ENCODE peak calls at places on chromosomes 3 and 15, in six cellular contexts. H is memory B cell, S is T-helper 1 cell, U is fibroblast of villous mesenchyme, B is left ventricle myocardium inferior, Q is heart left ventricle. D is an unnamed sample.

GRCh38 chr3:89252865-89253264 is 145.4 kb downstream of the EPHA3 start:
- DNase-seq in U (no peak), H (no peak), S (no peak), B (no peak), Q (no peak), D (peak)

GRCh38 chr15:90582553-90582952 is 52.8 kb downstream of the CRTC3 start:
- DNase-seq in S (no peak), B (no peak), Q (no peak), U (no peak), H (no peak), D (no peak)

GRCh38 chr3:188007897-188008296 is 146.1 kb upstream of the LPP start:
- DNase-seq in B (no peak), S (no peak), H (no peak), U (no peak), Q (no peak), D (no peak)

GRCh38 chr3:176693416-176693815 is 503.9 kb downstream of the TBL1XR1 start:
- DNase-seq in B (no peak), Q (no peak), H (no peak), S (no peak), U (no peak), D (no peak)

GRCh38 chr3:186519021-186519658 is 25.0 kb downstream of the CRYGS start:
- DNase-seq in H (peak), B (no peak), Q (no peak), S (peak), U (no peak), D (no peak)

GRCh38 chr3:57088503-57088902 is 28.0 kb downstream of the SPATA12 start:
- DNase-seq in Q (no peak), B (no peak), S (no peak), U (no peak), H (no peak), D (no peak)

GRCh38 chr3:114496874-114497273 is 203.0 kb downstream of the TIGIT start:
- DNase-seq in H (no peak), U (peak), S (no peak), B (no peak), Q (no peak), D (peak)

GRCh38 chr15:62173215-62173614 is 8.1 kb upstream of the C2CD4B start:
- DNase-seq in Q (peak), S (no peak), H (no peak), B (peak), U (no peak), D (no peak)

GRCh38 chr15:61383421-61383820 is 154.3 kb upstream of the RORA start:
- DNase-seq in B (no peak), H (no peak), S (no peak), Q (no peak), U (peak), D (peak)

GRCh38 chr3:42651248-42652091 is 2.0 kb upstream of the ZBTB47 start:
- DNase-seq in Q (no peak), U (peak), B (no peak), H (no peak), S (no peak), D (peak)

GRCh38 chr15:42605281-42605744 is 29.9 kb downstream of the STARD9 start:
- DNase-seq in H (no peak), U (peak), B (no peak), Q (no peak), S (no peak), D (peak)

GRCh38 chr3:30577788-30578187 is 28.6 kb upstream of the TGFBR2 start:
- DNase-seq in Q (no peak), U (no peak), H (no peak), B (no peak), S (no peak), D (no peak)

GRCh38 chr3:27714692-27715453 is 7.2 kb downstream of the EOMES start:
- DNase-seq in Q (no peak), H (no peak), S (no peak), B (no peak), U (no peak), D (peak)

GRCh38 chr3:30500666-30501399 is 105.6 kb upstream of the TGFBR2 start:
- DNase-seq in H (peak), Q (no peak), S (no peak), B (no peak), U (no peak), D (no peak)

GRCh38 chr15:61118885-61119284 is 110.2 kb downstream of the RORA start:
- DNase-seq in S (no peak), Q (no peak), H (no peak), U (no peak), B (no peak), D (no peak)

GRCh38 chr3:66492672-66493071 is 8.2 kb downstream of the LRIG1 start:
- DNase-seq in S (no peak), B (no peak), Q (no peak), U (no peak), H (no peak), D (no peak)

GRCh38 chr15:24848050-24848449 is 106.7 kb upstream of the SNRPN start:
- DNase-seq in H (no peak), U (no peak), B (peak), S (no peak), Q (peak), D (peak)

GRCh38 chr3:38120690-38121450 is 16.1 kb downstream of the ACAA1 start:
- DNase-seq in S (no peak), Q (peak), U (no peak), B (no peak), H (no peak), D (no peak)

GRCh38 chr3:44906997-44907396 is 32.6 kb downstream of the TGM4 start:
- DNase-seq in S (no peak), B (no peak), Q (no peak), H (no peak), U (no peak), D (no peak)

GRCh38 chr15:81288040-81288439 is 35.9 kb downstream of the STARD5 start:
- DNase-seq in Q (no peak), H (no peak), U (no peak), S (no peak), B (no peak), D (no peak)

GRCh38 chr3:8800016-8800415 is 30.6 kb upstream of the OXTR start:
- DNase-seq in H (no peak), S (no peak), B (no peak), U (no peak), Q (no peak), D (no peak)

GRCh38 chr15:33699691-33700447 is 268.4 kb upstream of the CHRM5 start:
- DNase-seq in S (no peak), B (no peak), H (no peak), U (peak), Q (no peak), D (no peak)

GRCh38 chr3:85785766-85786165 is 827.0 kb downstream of the CADM2 start:
- DNase-seq in U (no peak), Q (no peak), B (no peak), S (no peak), H (no peak), D (no peak)

GRCh38 chr3:136659253-136659652 is 92.9 kb downstream of the STAG1 start:
- DNase-seq in U (peak), H (no peak), Q (no peak), S (no peak), B (no peak), D (peak)

GRCh38 chr3:124078978-124079911 is 87.3 kb upstream of the ROPN1 start:
- DNase-seq in H (no peak), U (peak), Q (no peak), B (no peak), S (no peak), D (peak)

GRCh38 chr3:175726228-175726627 is 867.1 kb downstream of the NAALADL2 start:
- DNase-seq in B (no peak), Q (no peak), H (no peak), U (no peak), S (no peak), D (no peak)

GRCh38 chr3:187986514-187986934 is 167.4 kb upstream of the LPP start:
- DNase-seq in H (no peak), Q (no peak), B (no peak), S (no peak), U (peak), D (peak)

GRCh38 chr3:153042088-153042487 is 119.9 kb upstream of the RAP2B start:
- DNase-seq in S (no peak), H (no peak), B (no peak), U (no peak), Q (no peak), D (no peak)

GRCh38 chr3:45464336-45464809 is 76.0 kb downstream of the LARS2 start:
- DNase-seq in B (no peak), Q (no peak), S (no peak), U (peak), H (no peak), D (peak)

GRCh38 chr15:37767841-37768455 is 166.5 kb upstream of the TMCO5A start:
- DNase-seq in S (no peak), H (no peak), U (no peak), Q (no peak), B (no peak), D (no peak)

GRCh38 chr15:62244762-62245161 is 79.7 kb upstream of the C2CD4B start:
- DNase-seq in U (no peak), Q (no peak), S (no peak), B (no peak), H (no peak), D (no peak)

GRCh38 chr3:21722768-21723167 is 28.2 kb downstream of the ZNF385D start:
- DNase-seq in B (no peak), S (no peak), U (no peak), H (no peak), Q (no peak), D (no peak)

GRCh38 chr15:76752549-76752948 is 152.6 kb downstream of the SCAPER start:
- DNase-seq in Q (no peak), S (no peak), B (no peak), U (no peak), H (no peak), D (no peak)

GRCh38 chr15:25877681-25878080 is 14.6 kb upstream of the ATP10A start:
- DNase-seq in Q (no peak), H (no peak), S (no peak), B (no peak), U (no peak), D (no peak)

GRCh38 chr15:81575436-81576123 is 201.6 kb upstream of the TMC3 start:
- DNase-seq in H (no peak), B (no peak), U (no peak), S (no peak), Q (no peak), D (no peak)

GRCh38 chr3:58471025-58471887 is 20.6 kb upstream of the KCTD6 start:
- DNase-seq in H (no peak), Q (no peak), B (no peak), S (no peak), U (peak), D (peak)

GRCh38 chr15:63971427-63971805 is 74.9 kb downstream of the DAPK2 start:
- DNase-seq in Q (no peak), H (no peak), B (no peak), S (peak), U (no peak), D (no peak)

GRCh38 chr15:70111203-70112017 is 13.7 kb upstream of the TLE3 start:
- DNase-seq in Q (peak), H (no peak), B (peak), S (no peak), U (peak), D (peak)

GRCh38 chr15:93321881-93322282 is 232.9 kb upstream of the RGMA start:
- DNase-seq in U (no peak), S (no peak), H (no peak), Q (no peak), B (no peak), D (no peak)